ENCODE peak calls at places on chromosomes 2 and 18, in five cellular contexts. One of them, this sample, is unnamed.

GRCh38 chr2:72325592-72326422 is 178.1 kb upstream of the CYP26B1 start:
- DNase-seq in B cell: no peak
- DNase-seq in fibroblast of lung: no peak
- DNase-seq in iris pigment epithelial cell: peak
- DNase-seq in activated naive CD4-positive, alpha-beta T cell: no peak
- DNase-seq in this sample: peak

GRCh38 chr2:39160982-39161381 is 40.1 kb upstream of the SOS1 start:
- DNase-seq in B cell: no peak
- DNase-seq in fibroblast of lung: peak
- DNase-seq in iris pigment epithelial cell: peak
- DNase-seq in activated naive CD4-positive, alpha-beta T cell: no peak
- DNase-seq in this sample: no peak

GRCh38 chr2:152343426-152343825 is 8.5 kb downstream of the FMNL2 start:
- DNase-seq in B cell: no peak
- DNase-seq in fibroblast of lung: no peak
- DNase-seq in iris pigment epithelial cell: no peak
- DNase-seq in activated naive CD4-positive, alpha-beta T cell: no peak
- DNase-seq in this sample: no peak

GRCh38 chr2:96107883-96108551 is 8.4 kb downstream of the ADRA2B start:
- DNase-seq in B cell: no peak
- DNase-seq in fibroblast of lung: no peak
- DNase-seq in iris pigment epithelial cell: no peak
- DNase-seq in activated naive CD4-positive, alpha-beta T cell: no peak
- DNase-seq in this sample: no peak

GRCh38 chr2:84487298-84487996 is 28.4 kb upstream of the SUCLG1 start:
- DNase-seq in B cell: no peak
- DNase-seq in fibroblast of lung: peak
- DNase-seq in iris pigment epithelial cell: peak
- DNase-seq in activated naive CD4-positive, alpha-beta T cell: no peak
- DNase-seq in this sample: no peak

GRCh38 chr18:58196881-58197872 is 153.2 kb downstream of the NEDD4L start:
- DNase-seq in B cell: no peak
- DNase-seq in fibroblast of lung: no peak
- DNase-seq in iris pigment epithelial cell: no peak
- DNase-seq in activated naive CD4-positive, alpha-beta T cell: no peak
- DNase-seq in this sample: no peak

GRCh38 chr2:110101911-110102774 is 13.5 kb downstream of the MALL start:
- DNase-seq in B cell: no peak
- DNase-seq in fibroblast of lung: peak
- DNase-seq in iris pigment epithelial cell: peak
- DNase-seq in activated naive CD4-positive, alpha-beta T cell: no peak
- DNase-seq in this sample: peak

GRCh38 chr2:128606837-128607236 is 288.2 kb upstream of the HS6ST1 start:
- DNase-seq in B cell: no peak
- DNase-seq in fibroblast of lung: no peak
- DNase-seq in iris pigment epithelial cell: no peak
- DNase-seq in activated naive CD4-positive, alpha-beta T cell: no peak
- DNase-seq in this sample: no peak

GRCh38 chr2:237354930-237355329 is 59.0 kb downstream of the COL6A3 start:
- DNase-seq in B cell: no peak
- DNase-seq in fibroblast of lung: peak
- DNase-seq in iris pigment epithelial cell: peak
- DNase-seq in activated naive CD4-positive, alpha-beta T cell: no peak
- DNase-seq in this sample: no peak

GRCh38 chr2:39395313-39395712 is 41.8 kb downstream of the MAP4K3 start:
- DNase-seq in B cell: no peak
- DNase-seq in fibroblast of lung: no peak
- DNase-seq in iris pigment epithelial cell: no peak
- DNase-seq in activated naive CD4-positive, alpha-beta T cell: no peak
- DNase-seq in this sample: no peak

GRCh38 chr2:224909885-224910517 is 132.3 kb downstream of the DOCK10 start:
- DNase-seq in B cell: no peak
- DNase-seq in fibroblast of lung: peak
- DNase-seq in iris pigment epithelial cell: peak
- DNase-seq in activated naive CD4-positive, alpha-beta T cell: no peak
- DNase-seq in this sample: peak